ENCODE peak calls at places on chromosome 5, in ten cellular contexts. N is stomach, G is IMR-90, W is heart left ventricle, H is endodermal cell, R is transverse colon, Z is PC-3, Q is uterus, C is colonic mucosa, P is cardiac muscle cell. U is an unnamed sample. For H3K4me1, the result is how much of the 10 kb centered on the place peaks cover.

GRCh38 chr5:135329101-135329912 is 69.7 kb downstream of the MACROH2A1 start:
- DNase-seq in N (no peak), G (no peak), W (no peak), H (no peak), R (no peak), Z (no peak), Q (no peak), C (no peak), P (no peak), U (no peak)

GRCh38 chr5:179771496-179771895 is 22.3 kb upstream of the LTC4S start:
- DNase-seq in N (no peak), G (no peak), W (no peak), H (no peak), R (no peak), Z (no peak), Q (no peak), C (no peak), P (no peak), U (no peak)

GRCh38 chr5:38871790-38872551 is 26.2 kb downstream of the OSMR start:
- DNase-seq in N (no peak), G (peak), W (no peak), H (no peak), R (no peak), Z (peak), Q (no peak), C (no peak), P (no peak), U (no peak)

GRCh38 chr5:78577992-78578391 is 70.6 kb downstream of the LHFPL2 start:
- DNase-seq in N (no peak), G (no peak), W (no peak), H (no peak), R (no peak), Z (no peak), Q (no peak), C (no peak), P (no peak), U (no peak)

GRCh38 chr5:99449786-99450185 is 521.0 kb upstream of the CHD1 start:
- DNase-seq in N (no peak), G (no peak), W (no peak), H (no peak), R (no peak), Z (no peak), Q (no peak), C (no peak), P (no peak), U (no peak)

GRCh38 chr5:98839469-98840383 is 66.3 kb downstream of the RGMB start:
- DNase-seq in N (no peak), G (no peak), W (no peak), H (peak), R (no peak), Z (peak), Q (no peak), C (peak), P (no peak), U (peak)

GRCh38 chr5:88245241-88245892 is 23.3 kb downstream of the TMEM161B start:
- DNase-seq in N (no peak), G (no peak), W (no peak), H (no peak), R (no peak), Z (no peak), Q (no peak), C (no peak), P (no peak), U (no peak)

GRCh38 chr5:98721231-98721928 is 52.1 kb upstream of the RGMB start:
- DNase-seq in N (no peak), G (peak), W (no peak), H (no peak), R (no peak), Z (no peak), Q (no peak), C (no peak), P (no peak), U (no peak)

GRCh38 chr5:68060382-68060781 is 155.2 kb upstream of the PIK3R1 start:
- DNase-seq in N (no peak), G (no peak), W (no peak), H (no peak), R (no peak), Z (no peak), Q (no peak), C (no peak), P (no peak), U (no peak)

GRCh38 chr5:931570-932145 is 39.0 kb downstream of the TRIP13 start:
- DNase-seq in N (no peak), G (no peak), W (no peak), H (no peak), R (no peak), Z (no peak), Q (peak), C (no peak), P (no peak), U (no peak)

GRCh38 chr5:54159837-54160215 is 150.5 kb downstream of the ARL15 start:
- DNase-seq in N (no peak), G (no peak), W (no peak), H (no peak), R (no peak), Z (no peak), Q (no peak), C (no peak), P (peak), U (no peak)

GRCh38 chr5:1747079-1747802 is 52.4 kb downstream of the MRPL36 start:
- DNase-seq in N (no peak), G (no peak), W (peak), H (peak), R (no peak), Z (no peak), Q (peak), C (no peak), P (no peak), U (peak)

GRCh38 chr5:168552146-168552545 is 23.0 kb downstream of the FBLL1 start:
- DNase-seq in N (no peak), G (peak), W (peak), H (no peak), R (no peak), Z (peak), Q (no peak), C (no peak), P (no peak), U (no peak)

GRCh38 chr5:87009146-87009545 is 258.5 kb upstream of the RASA1 start:
- DNase-seq in N (no peak), G (peak), W (no peak), H (no peak), R (no peak), Z (no peak), Q (no peak), C (no peak), P (no peak), U (no peak)

GRCh38 chr5:133456933-133457402 is 155.4 kb downstream of the FSTL4 start:
- DNase-seq in N (no peak), G (no peak), W (no peak), H (peak), R (no peak), Z (no peak), Q (no peak), C (no peak), P (no peak), U (no peak)

GRCh38 chr5:110478899-110479298 is 247.6 kb downstream of the TMEM232 start:
- DNase-seq in N (no peak), G (peak), W (no peak), H (no peak), R (no peak), Z (peak), Q (no peak), C (no peak), P (no peak), U (no peak)

GRCh38 chr5:9148242-9148641 is 397.6 kb downstream of the SEMA5A start:
- DNase-seq in N (no peak), G (peak), W (no peak), H (no peak), R (no peak), Z (peak), Q (no peak), C (no peak), P (no peak), U (no peak)

GRCh38 chr5:164958688-164959087 is 1453.3 kb downstream of the MAT2B start:
- DNase-seq in N (no peak), G (no peak), W (no peak), H (no peak), R (no peak), Z (peak), Q (no peak), C (no peak), P (no peak), U (no peak)

GRCh38 chr5:76457685-76458491 is 54.8 kb downstream of the IQGAP2 start:
- DNase-seq in N (no peak), G (no peak), W (no peak), H (peak), R (no peak), Z (peak), Q (no peak), C (no peak), P (no peak), U (no peak)

GRCh38 chr5:43973318-43973717 is 370.3 kb downstream of the NNT start:
- DNase-seq in N (no peak), G (peak), W (no peak), H (no peak), R (no peak), Z (peak), Q (no peak), C (no peak), P (no peak), U (no peak)

GRCh38 chr5:132979367-132979935 is 16.0 kb upstream of the AFF4 start:
- DNase-seq in N (no peak), G (peak), W (no peak), H (no peak), R (no peak), Z (peak), Q (no peak), C (no peak), P (no peak), U (no peak)

GRCh38 chr5:92514901-92515300 is 1066.1 kb downstream of the NR2F1-AS1 start:
- DNase-seq in N (no peak), G (no peak), W (no peak), H (no peak), R (no peak), Z (no peak), Q (no peak), C (no peak), P (no peak), U (no peak)
- H3K4me1 ChIP-seq in N (under half), G (under half), W (under half), H (under half), R (under half), Z (under half), Q (under half), C (under half), P (under half), U (under half)

DNA sequence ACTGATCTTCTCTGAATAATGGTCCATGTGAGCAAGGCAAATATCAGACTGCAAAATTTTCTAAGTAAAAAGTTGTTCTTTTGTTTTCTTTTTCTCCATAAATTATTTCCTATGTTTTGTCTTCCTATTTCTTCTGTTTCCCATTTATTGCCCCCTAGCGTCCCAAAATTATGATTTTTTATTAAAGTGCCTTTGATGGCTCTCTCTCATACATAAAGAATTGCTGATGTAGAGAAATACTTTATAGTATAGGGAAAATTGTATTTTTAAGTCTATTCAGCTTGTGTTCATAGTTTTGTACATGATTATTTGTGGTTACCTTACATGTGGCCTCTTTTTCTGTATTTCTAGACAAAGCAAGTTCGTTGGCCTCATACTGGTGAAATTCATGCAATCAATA is 1031.2 kb downstream of the EFNA5 start:
- DNase-seq in N (no peak), G (no peak), W (no peak), H (no peak), R (no peak), Z (peak), Q (no peak), C (no peak), P (no peak), U (no peak)
- TF ChIP-seq CTCF in N (no peak), G (no peak), W (no peak), H (no peak), R (no peak), Z (peak), Q (no peak), C (no peak), P (no peak), U (no peak)

DNA sequence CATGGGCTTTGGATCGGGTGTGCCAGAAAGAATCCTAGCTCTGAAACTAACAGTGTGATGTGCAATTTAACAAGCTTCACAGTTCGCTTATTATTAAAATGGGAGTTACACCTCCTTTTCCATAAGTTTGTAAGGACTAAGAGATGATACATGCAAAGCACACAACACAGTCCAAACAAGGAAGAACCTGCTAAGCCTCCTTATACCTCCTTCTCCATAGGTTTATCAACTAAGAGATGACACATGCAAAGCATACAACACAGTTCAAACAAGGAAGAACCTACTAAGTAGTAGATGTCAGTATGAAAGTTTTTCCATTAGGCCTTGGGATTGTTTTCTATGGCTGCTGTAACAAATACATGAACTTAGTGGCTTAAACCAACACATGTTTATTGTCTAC is 215.9 kb downstream of the DCP2 start:
- DNase-seq in N (no peak), G (no peak), W (no peak), H (no peak), R (no peak), Z (peak), Q (no peak), C (no peak), P (no peak), U (no peak)
- H3K4me3 ChIP-seq in N (no peak), G (no peak), W (no peak), H (peak), R (no peak), Z (no peak), Q (no peak), C (no peak), P (no peak), U (no peak)

GRCh38 chr5:150612905-150613670 is 27.4 kb upstream of the SYNPO start:
- DNase-seq in N (no peak), G (no peak), W (no peak), H (no peak), R (peak), Z (no peak), Q (peak), C (peak), P (no peak), U (no peak)
- H3K4me1 ChIP-seq in N (half or more), G (under half), W (half or more), H (under half), R (half or more), Z (under half), Q (under half), C (under half), P (under half), U (under half)

GRCh38 chr5:172453986-172454354 is 355 bp downstream of the SH3PXD2B start:
- DNase-seq in N (no peak), G (no peak), W (peak), H (peak), R (peak), Z (no peak), Q (peak), C (peak), P (no peak), U (peak)

GRCh38 chr5:172453206-172453985 is 929 bp downstream of the SH3PXD2B start:
- DNase-seq in N (peak), G (peak), W (no peak), H (peak), R (peak), Z (no peak), Q (peak), C (peak), P (peak), U (peak)

GRCh38 chr5:172450861-172451695 is 3.2 kb downstream of the SH3PXD2B start:
- DNase-seq in N (no peak), G (no peak), W (no peak), H (peak), R (peak), Z (peak), Q (peak), C (no peak), P (peak), U (peak)

GRCh38 chr5:172451771-172452197 is 2.5 kb downstream of the SH3PXD2B start:
- DNase-seq in N (peak), G (peak), W (no peak), H (peak), R (peak), Z (peak), Q (peak), C (no peak), P (no peak), U (no peak)

DNA sequence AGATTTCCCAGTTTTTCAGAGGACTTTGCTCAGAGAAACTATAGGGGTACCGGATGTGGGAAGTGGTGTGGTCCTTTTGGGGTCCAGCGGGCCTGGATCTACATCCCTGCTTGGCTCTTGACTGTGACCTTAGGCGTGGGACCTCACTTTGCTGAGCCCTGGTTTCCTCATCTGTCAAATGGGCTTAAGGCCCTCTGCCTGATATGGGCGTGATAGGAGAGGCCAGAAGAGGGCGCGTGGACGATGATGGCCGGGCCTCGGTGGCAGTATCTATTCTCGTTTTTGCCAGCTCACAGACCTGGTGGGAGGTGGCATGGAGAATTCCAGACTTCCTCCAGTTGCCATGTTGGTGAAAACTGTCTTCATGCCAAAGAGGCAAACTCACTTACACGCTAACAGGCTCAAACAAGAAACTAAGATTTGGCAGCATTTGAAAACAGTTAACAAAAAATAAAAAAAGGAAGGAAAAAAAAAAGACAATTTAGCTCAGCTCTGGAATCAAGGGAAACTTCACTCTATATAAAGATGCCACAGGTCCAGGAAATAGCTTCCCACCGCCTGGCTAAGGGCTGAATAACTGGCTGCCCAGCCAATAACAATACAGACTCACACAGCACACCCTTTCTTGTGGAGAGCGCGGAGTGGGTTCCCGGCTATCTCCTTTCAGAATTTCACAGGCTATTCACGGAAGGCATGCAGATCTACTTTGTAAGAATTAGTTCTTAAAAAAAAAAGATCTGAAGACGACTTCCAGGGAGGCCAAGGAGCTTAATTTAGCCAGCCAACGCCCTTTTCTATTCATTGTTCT is 1.7 kb downstream of the SH3PXD2B start:
- DNase-seq in N (peak), G (peak), W (no peak), H (peak), R (peak), Z (peak), Q (no peak), C (no peak), P (peak), U (no peak)
- TF ChIP-seq CTCF in N (no peak), G (peak), W (no peak), H (no peak), R (no peak), Z (peak), Q (peak), C (no peak), P (no peak), U (peak)

GRCh38 chr5:34656001-34656699 is at the start of gene RAI14:
- DNase-seq in N (peak), G (peak), W (peak), H (peak), R (peak), Z (peak), Q (peak), C (peak), P (peak), U (peak)

GRCh38 chr5:34659168-34659567 is 3.0 kb downstream of the RAI14 start:
- DNase-seq in N (no peak), G (no peak), W (no peak), H (no peak), R (no peak), Z (no peak), Q (no peak), C (no peak), P (no peak), U (no peak)

GRCh38 chr5:34658023-34658422 is 1.9 kb downstream of the RAI14 start:
- DNase-seq in N (no peak), G (peak), W (no peak), H (no peak), R (no peak), Z (peak), Q (no peak), C (no peak), P (no peak), U (no peak)

GRCh38 chr5:34656700-34657549 is 797 bp downstream of the RAI14 start:
- DNase-seq in N (peak), G (no peak), W (peak), H (peak), R (peak), Z (peak), Q (peak), C (peak), P (peak), U (no peak)

GRCh38 chr5:34657550-34657921 is 1.4 kb downstream of the RAI14 start:
- DNase-seq in N (no peak), G (peak), W (no peak), H (peak), R (peak), Z (peak), Q (peak), C (peak), P (peak), U (no peak)
- H3K4me3 ChIP-seq in N (peak), G (peak), W (peak), H (peak), R (peak), Z (peak), Q (peak), C (peak), P (peak), U (no peak)

GRCh38 chr5:142686210-142686734 is 382 bp upstream of the FGF1 start:
- DNase-seq in N (no peak), G (peak), W (no peak), H (peak), R (no peak), Z (no peak), Q (peak), C (no peak), P (no peak), U (no peak)

GRCh38 chr5:142683885-142684505 is 1.9 kb downstream of the FGF1 start:
- DNase-seq in N (no peak), G (no peak), W (no peak), H (peak), R (no peak), Z (no peak), Q (no peak), C (no peak), P (no peak), U (no peak)

GRCh38 chr5:142683116-142683515 is 2.8 kb downstream of the FGF1 start:
- DNase-seq in N (no peak), G (no peak), W (no peak), H (no peak), R (no peak), Z (no peak), Q (no peak), C (no peak), P (no peak), U (no peak)

GRCh38 chr5:142685418-142686209 is at the start of gene FGF1:
- DNase-seq in N (no peak), G (no peak), W (peak), H (peak), R (no peak), Z (no peak), Q (no peak), C (no peak), P (peak), U (peak)

GRCh38 chr5:142684508-142685031 is 1.3 kb downstream of the FGF1 start:
- DNase-seq in N (no peak), G (peak), W (no peak), H (peak), R (no peak), Z (no peak), Q (no peak), C (no peak), P (no peak), U (no peak)
- H3K4me1 ChIP-seq in N (under half), G (under half), W (under half), H (under half), R (under half), Z (under half), Q (under half), C (under half), P (under half), U (under half)

U was measured in BE2C.